ENCODE peak calls at places on chromosomes 3 and 15, in ten cellular contexts. P, H, E, W, Y, L, C, Z, F and V are unnamed samples.

GRCh38 chr15:61916104-61916503 is 144.1 kb downstream of the VPS13C start:
- DNase-seq in H (peak), Z (no peak), E (no peak), L (peak), F (no peak), C (no peak), W (no peak), P (no peak), Y (no peak), V (peak)

GRCh38 chr3:39205919-39206516 is 13.6 kb upstream of the XIRP1 start:
- DNase-seq in Z (no peak), H (no peak), L (no peak), W (no peak), P (no peak), F (no peak), Y (no peak), E (no peak), C (no peak), V (no peak)

GRCh38 chr3:113495035-113495434 is 19.9 kb downstream of the SPICE1 start:
- DNase-seq in Z (no peak), P (peak), Y (no peak), L (peak), W (peak), E (peak), H (peak), C (no peak), F (no peak), V (peak)

GRCh38 chr15:31265090-31265870 is 61.4 kb upstream of the KLF13 start:
- DNase-seq in C (peak), Z (no peak), H (no peak), E (no peak), L (no peak), P (peak), W (no peak), F (no peak), Y (no peak), V (no peak)

GRCh38 chr15:91974321-91974720 is 120.8 kb downstream of the SLCO3A1 start:
- DNase-seq in H (no peak), Y (no peak), P (no peak), L (no peak), Z (no peak), W (no peak), F (no peak), C (no peak), E (no peak), V (no peak)

GRCh38 chr3:76024640-76025039 is 239.3 kb upstream of the ZNF717 start:
- DNase-seq in Z (no peak), P (no peak), C (no peak), F (no peak), W (no peak), E (peak), H (peak), Y (no peak), L (no peak), V (peak)

GRCh38 chr3:46939578-46940405 is 36.8 kb downstream of the CCDC12 start:
- DNase-seq in Z (no peak), E (no peak), Y (no peak), C (no peak), F (no peak), P (no peak), L (no peak), H (no peak), W (no peak), V (no peak)

GRCh38 chr3:129123314-129124060 is 1.9 kb upstream of the RAB43 start:
- DNase-seq in H (no peak), E (no peak), Z (no peak), C (no peak), L (peak), W (no peak), Y (no peak), P (no peak), F (no peak), V (peak)

GRCh38 chr3:42739401-42740158 is 33.5 kb downstream of the CCDC13 start:
- DNase-seq in Y (no peak), Z (peak), H (no peak), C (peak), L (no peak), P (no peak), W (no peak), F (no peak), E (no peak), V (no peak)

GRCh38 chr15:71476823-71477222 is 333.5 kb upstream of the NR2E3 start:
- DNase-seq in P (no peak), F (no peak), Y (no peak), Z (no peak), L (no peak), W (no peak), E (no peak), H (no peak), C (no peak), V (no peak)

GRCh38 chr3:9623148-9623547 is 26.2 kb upstream of the MTMR14 start:
- DNase-seq in E (no peak), Z (no peak), L (no peak), P (no peak), H (no peak), C (no peak), Y (peak), W (no peak), F (no peak), V (no peak)

GRCh38 chr3:317012-317411 is 120.4 kb downstream of the CHL1 start:
- DNase-seq in Z (no peak), L (no peak), C (no peak), Y (no peak), P (no peak), E (no peak), W (no peak), F (no peak), H (no peak), V (no peak)

GRCh38 chr3:191715585-191715984 is 254.6 kb downstream of the PYDC2 start:
- DNase-seq in P (no peak), Y (no peak), L (no peak), F (no peak), Z (no peak), E (no peak), W (no peak), C (no peak), H (no peak), V (no peak)

GRCh38 chr3:5022966-5023776 is 43.9 kb downstream of the BHLHE40 start:
- DNase-seq in P (no peak), C (no peak), L (peak), W (no peak), H (peak), Y (peak), Z (peak), E (peak), F (no peak), V (peak)

GRCh38 chr15:28911295-28911979 is 25.7 kb downstream of the APBA2 start:
- DNase-seq in L (no peak), E (no peak), Z (no peak), P (no peak), F (no peak), H (no peak), C (no peak), Y (no peak), W (no peak), V (no peak)

GRCh38 chr3:144332866-144333265 is 361.2 kb downstream of the DIPK2A start:
- DNase-seq in Y (no peak), P (no peak), E (no peak), Z (no peak), C (no peak), F (no peak), H (no peak), L (no peak), W (no peak), V (no peak)

GRCh38 chr15:72967836-72968530 is 84.3 kb upstream of the NEO1 start:
- DNase-seq in P (no peak), F (no peak), E (no peak), L (no peak), H (no peak), Y (no peak), C (no peak), W (no peak), Z (no peak), V (no peak)